ENCODE peak calls at places on chromosome 7, in seven cellular contexts. M is GM06990; F is HFFc6; O is HFF-Myc; J is choroid plexus epithelial cell; Z is H9; X is CD8-positive, alpha-beta T cell. U is an unnamed sample.

GRCh38 chr7:158473238-158473637 is 114.4 kb downstream of the PTPRN2 start:
- DNase-seq in O (no peak), F (no peak), M (no peak), X (no peak), Z (no peak), J (peak), U (no peak)

GRCh38 chr7:41451826-41452225 is 251.1 kb downstream of the INHBA start:
- DNase-seq in Z (no peak), X (no peak), M (no peak), J (peak), O (no peak), F (peak), U (no peak)

GRCh38 chr7:74216361-74216761 is 6.6 kb downstream of the LAT2 start:
- DNase-seq in F (no peak), J (no peak), M (no peak), O (no peak), Z (no peak), X (no peak), U (no peak)

GRCh38 chr7:7536396-7537019 is 835 bp upstream of the COL28A1 start:
- DNase-seq in O (no peak), X (no peak), M (no peak), F (no peak), J (no peak), Z (no peak), U (no peak)

GRCh38 chr7:144388950-144389349 is 14.5 kb downstream of the NOBOX start:
- DNase-seq in M (no peak), Z (peak), J (no peak), F (no peak), O (no peak), X (no peak), U (peak)

GRCh38 chr7:66267249-66267648 is 62.1 kb downstream of the TPST1 start:
- DNase-seq in J (peak), X (no peak), M (no peak), F (peak), Z (no peak), O (no peak), U (no peak)

GRCh38 chr7:1028775-1029636 is 15.3 kb upstream of the GPR146 start:
- DNase-seq in M (no peak), F (peak), J (peak), O (peak), Z (peak), X (peak), U (peak)

GRCh38 chr7:32500922-32501341 is 5.6 kb downstream of the AVL9 start:
- DNase-seq in J (peak), O (no peak), X (no peak), F (peak), M (peak), Z (no peak), U (no peak)

GRCh38 chr7:114789942-114790341 is 132.0 kb upstream of the MDFIC start:
- DNase-seq in J (peak), X (no peak), F (peak), O (peak), Z (no peak), M (no peak), U (no peak)

GRCh38 chr7:140416560-140416959 is 12.7 kb downstream of the RAB19 start:
- DNase-seq in X (no peak), F (no peak), J (no peak), M (no peak), O (no peak), Z (no peak), U (no peak)

GRCh38 chr7:959271-959670 is 4.8 kb upstream of the ADAP1 start:
- DNase-seq in J (no peak), F (no peak), X (no peak), Z (peak), O (no peak), M (no peak), U (no peak)

GRCh38 chr7:41624818-41625217 is 78.1 kb downstream of the INHBA start:
- DNase-seq in Z (no peak), M (no peak), O (peak), F (peak), X (no peak), J (peak), U (no peak)

GRCh38 chr7:142753366-142753765 is 4.1 kb downstream of the PRSS1 start:
- DNase-seq in M (no peak), F (no peak), X (no peak), Z (no peak), J (no peak), O (no peak), U (no peak)

GRCh38 chr7:102061981-102062390 is 224.7 kb upstream of the SH2B2 start:
- DNase-seq in O (no peak), M (peak), J (no peak), X (no peak), Z (no peak), F (no peak), U (no peak)

GRCh38 chr7:108497082-108497725 is 28.7 kb downstream of the PNPLA8 start:
- DNase-seq in O (peak), F (peak), X (peak), Z (no peak), M (peak), J (peak), U (no peak)

GRCh38 chr7:17060051-17060450 is 178.3 kb upstream of the AGR3 start:
- DNase-seq in F (no peak), M (no peak), J (no peak), O (no peak), Z (no peak), X (no peak), U (no peak)

GRCh38 chr7:17058568-17058967 is 176.8 kb upstream of the AGR3 start:
- DNase-seq in F (peak), J (peak), Z (no peak), X (no peak), M (no peak), O (no peak), U (no peak)

GRCh38 chr7:17057143-17057509 is 175.3 kb upstream of the AGR3 start:
- DNase-seq in J (no peak), O (no peak), X (no peak), M (no peak), Z (no peak), F (no peak), U (no peak)

GRCh38 chr7:17061443-17061842 is 179.7 kb upstream of the AGR3 start:
- DNase-seq in O (no peak), M (no peak), J (no peak), F (no peak), Z (no peak), X (no peak), U (no peak)

GRCh38 chr7:17062433-17063383 is 180.9 kb upstream of the AGR3 start:
- DNase-seq in F (no peak), J (peak), M (no peak), O (no peak), Z (no peak), X (no peak), U (no peak)
- TF ChIP-seq CTCF in F (peak), J (peak), M (no peak), O (no peak), Z (peak), X (no peak), U (no peak)

DNA sequence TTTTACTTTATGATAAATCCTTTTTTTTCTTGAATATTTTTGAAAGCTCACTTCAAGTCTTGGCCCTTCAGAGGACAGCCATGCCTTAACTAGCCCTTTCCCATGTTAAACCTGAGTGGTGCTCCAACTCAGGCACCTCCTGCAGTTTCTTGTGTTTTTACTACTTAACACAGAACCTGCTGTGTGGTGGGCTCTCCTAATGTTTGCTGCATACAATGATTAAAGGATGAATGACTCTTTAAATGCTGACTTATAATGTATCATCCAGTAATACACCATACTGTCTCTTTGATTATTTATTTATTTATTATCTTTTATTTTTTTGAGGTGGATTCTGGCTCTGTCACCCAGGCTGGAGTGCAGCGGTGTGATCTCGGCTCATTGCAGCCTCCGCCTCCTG is 179.4 kb downstream of the SEMA3E start:
- DNase-seq in X (no peak), J (no peak), F (no peak), M (no peak), O (no peak), Z (no peak), U (no peak)
- TF ChIP-seq CTCF in X (no peak), J (no peak), F (no peak), M (no peak), O (no peak), Z (no peak), U (no peak)

GRCh38 chr7:12299367-12299766 is 88.3 kb downstream of the TMEM106B start:
- DNase-seq in J (no peak), X (no peak), M (no peak), F (no peak), O (no peak), Z (no peak), U (no peak)
- TF ChIP-seq CTCF in J (no peak), X (no peak), M (no peak), F (no peak), O (no peak), Z (no peak), U (no peak)

DNA sequence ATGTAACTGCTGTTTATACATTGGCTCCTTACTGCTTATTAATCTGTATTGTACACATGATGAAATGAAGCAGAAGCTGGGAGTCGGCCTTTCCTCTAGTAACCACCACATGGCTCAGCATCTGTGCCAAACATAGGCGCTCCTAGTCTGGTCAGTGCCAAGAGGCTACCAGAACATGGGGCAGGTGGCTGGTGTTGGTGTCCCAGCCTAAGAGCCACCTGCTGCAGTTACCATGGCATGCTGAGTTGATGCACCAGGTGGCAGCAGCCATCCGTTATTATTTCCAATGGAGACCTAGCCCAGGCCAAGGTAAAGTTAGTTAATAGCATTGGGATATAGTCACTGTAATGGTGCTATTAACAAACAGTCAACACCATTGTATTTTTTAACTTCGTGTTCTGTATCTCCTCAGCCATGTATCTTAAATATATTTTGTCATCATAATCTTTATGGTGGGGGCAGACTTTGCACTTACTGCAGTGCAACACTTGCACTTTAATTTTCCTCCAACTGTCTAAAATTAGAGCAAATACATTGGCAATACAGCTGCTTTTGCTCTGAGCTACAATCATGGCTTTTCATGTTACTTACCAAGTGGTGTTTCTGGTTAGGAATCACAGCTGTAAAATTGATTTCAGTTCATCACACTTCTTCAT is 33.1 kb downstream of the HBP1 start:
- DNase-seq in X (no peak), F (peak), Z (peak), J (peak), M (no peak), O (no peak), U (no peak)
- TF ChIP-seq CTCF in X (peak), F (peak), Z (peak), J (peak), M (peak), O (peak), U (peak)

DNA sequence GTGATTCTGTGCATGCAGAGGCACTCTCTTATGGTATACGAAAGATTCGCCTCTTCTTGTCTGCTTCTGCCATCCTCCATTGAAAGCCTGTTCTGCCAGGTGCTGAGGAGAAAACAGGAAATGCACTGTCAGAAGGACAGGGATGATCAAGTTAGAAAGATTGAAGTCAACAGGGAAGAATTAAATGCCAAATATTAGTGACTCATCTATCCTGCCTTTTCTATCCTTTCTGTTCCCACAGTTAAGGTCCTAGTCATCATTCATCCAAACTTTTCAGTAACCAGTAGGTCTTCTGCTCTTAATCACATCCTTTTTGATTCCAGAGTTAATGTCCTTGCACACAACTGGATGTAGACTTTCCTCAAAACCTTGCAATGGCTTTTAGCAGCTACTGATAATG is 4.8 kb upstream of the ZNF783 start:
- DNase-seq in J (no peak), X (no peak), F (peak), Z (no peak), M (no peak), O (no peak), U (no peak)
- TF ChIP-seq CTCF in J (no peak), X (no peak), F (no peak), Z (no peak), M (no peak), O (no peak), U (no peak)

GRCh38 chr7:97868788-97869187 is 3.4 kb downstream of the ASNS start:
- DNase-seq in X (no peak), F (no peak), Z (no peak), J (no peak), M (no peak), O (no peak), U (no peak)

GRCh38 chr7:97868314-97868713 is 3.9 kb downstream of the ASNS start:
- DNase-seq in Z (no peak), J (no peak), O (no peak), X (no peak), M (no peak), F (no peak), U (no peak)

GRCh38 chr7:97873606-97874005 is 1.4 kb upstream of the ASNS start:
- DNase-seq in M (no peak), X (no peak), F (no peak), O (no peak), J (no peak), Z (no peak), U (no peak)

GRCh38 chr7:97871659-97872024 is 566 bp downstream of the ASNS start:
- DNase-seq in M (no peak), O (no peak), F (peak), X (no peak), Z (peak), J (no peak), U (peak)

GRCh38 chr7:97872025-97872669 is at the start of gene ASNS:
- DNase-seq in Z (peak), X (peak), F (peak), O (peak), M (peak), J (peak), U (peak)
- TF ChIP-seq CTCF in Z (no peak), X (no peak), F (peak), O (no peak), M (no peak), J (no peak), U (no peak)

GRCh38 chr7:134724606-134725005 is 54.8 kb upstream of the CALD1 start:
- DNase-seq in X (no peak), F (peak), M (no peak), Z (peak), J (peak), O (no peak), U (no peak)
- TF ChIP-seq CTCF in X (no peak), F (peak), M (peak), Z (peak), J (peak), O (peak), U (no peak)

GRCh38 chr7:127588697-127589482 is 679 bp downstream of the ARF5 start:
- DNase-seq in X (no peak), J (peak), O (peak), Z (peak), M (peak), F (peak), U (no peak)
- TF ChIP-seq CTCF in X (no peak), J (peak), O (peak), Z (peak), M (peak), F (peak), U (no peak)

U was measured in coronary artery.